ENCODE peak calls at places on chromosomes 6 and 20, in nine cellular contexts. B is suprapubic skin, I is fibroblast of lung, Y is GM13976, S is Calu3, T is A673, P is mammary epithelial cell, N is nephron progenitor cell, C is cardiac fibroblast. G is an unnamed sample.

GRCh38 chr6:25223421-25224052 is 55.6 kb upstream of the CARMIL1 start:
- DNase-seq in P (peak), B (no peak), C (peak), I (peak), Y (peak), T (peak), S (peak), N (peak), G (peak)

GRCh38 chr6:144417686-144418085 is 132.6 kb downstream of the UTRN start:
- DNase-seq in P (peak), S (no peak), I (peak), T (no peak), N (no peak), C (peak), B (no peak), Y (no peak), G (no peak)

GRCh38 chr6:26536571-26537159 is 1.5 kb upstream of the HMGN4 start:
- DNase-seq in B (no peak), Y (peak), T (peak), S (no peak), I (peak), C (peak), P (peak), N (no peak), G (no peak)

GRCh38 chr6:26571592-26572296 is 25.0 kb upstream of the ABT1 start:
- DNase-seq in S (peak), C (peak), P (peak), N (peak), B (no peak), Y (peak), I (peak), T (peak), G (no peak)

GRCh38 chr6:100504786-100505737 is 40.3 kb upstream of the SIM1 start:
- DNase-seq in C (peak), P (peak), I (peak), B (no peak), Y (no peak), N (no peak), T (no peak), S (peak), G (no peak)

GRCh38 chr20:35823147-35823546 is 51.3 kb downstream of the PHF20 start:
- DNase-seq in Y (no peak), C (peak), I (peak), S (no peak), T (peak), P (no peak), N (no peak), B (no peak), G (no peak)

GRCh38 chr6:56730663-56731529 is 88.2 kb upstream of the DST start:
- DNase-seq in I (peak), Y (no peak), B (no peak), T (peak), S (no peak), C (peak), P (peak), N (no peak), G (no peak)

GRCh38 chr6:11432713-11433450 is 104.7 kb upstream of the TMEM170B start:
- DNase-seq in Y (no peak), I (peak), T (no peak), B (no peak), N (no peak), C (peak), S (no peak), P (peak), G (no peak)

GRCh38 chr20:9611921-9612320 is 97.5 kb downstream of the LAMP5 start:
- DNase-seq in T (no peak), B (no peak), S (no peak), N (no peak), Y (no peak), P (no peak), C (no peak), I (no peak), G (no peak)

DNA sequence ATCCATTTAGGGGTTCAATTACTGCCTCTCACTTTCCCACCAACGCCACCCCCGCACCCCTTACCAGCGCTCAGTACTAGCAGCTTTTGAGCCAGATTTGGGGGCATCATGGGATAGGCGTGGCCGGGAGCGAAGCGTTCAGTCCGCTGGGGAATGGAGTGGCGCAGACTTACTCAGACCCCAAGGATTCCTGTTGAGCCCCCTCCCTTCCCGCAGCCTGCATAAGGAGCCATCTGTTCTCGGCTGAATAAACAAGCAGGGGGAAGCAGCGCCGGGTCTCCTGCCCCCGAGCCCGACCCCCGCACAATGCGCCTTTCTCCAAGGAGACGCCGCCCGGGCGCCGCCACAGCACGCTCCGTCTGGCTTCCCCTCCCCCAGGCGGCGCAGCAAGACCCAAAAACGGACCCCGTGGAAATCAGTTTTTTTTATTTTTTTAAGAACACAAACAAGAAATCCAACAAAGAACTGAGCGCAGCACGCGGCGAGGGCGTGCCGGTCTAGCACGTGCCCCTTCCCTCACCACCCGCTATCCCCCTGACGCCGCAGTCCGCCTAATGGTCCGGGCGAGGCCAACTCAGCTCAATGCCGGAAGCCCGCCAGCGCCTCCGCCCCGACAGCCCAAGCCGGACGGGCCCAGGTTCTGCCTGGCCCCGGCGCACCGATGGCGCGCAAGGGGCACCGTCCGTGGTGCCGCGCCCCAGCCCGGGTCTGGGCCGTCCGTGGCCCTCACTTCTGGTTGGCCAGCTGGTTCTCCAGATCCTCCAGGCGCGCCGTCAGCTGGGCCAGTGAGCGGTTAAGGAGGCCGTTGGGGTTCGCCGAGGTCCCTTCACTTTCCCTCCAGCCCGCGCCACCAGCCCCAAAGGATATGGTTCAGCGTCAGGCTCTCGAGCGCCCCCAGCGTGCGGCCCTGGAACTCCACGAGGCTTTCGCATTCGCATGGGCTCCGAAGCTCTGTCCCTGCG is 13.3 kb upstream of the RBPJL start:
- DNase-seq in S (peak), N (peak), B (peak), C (peak), P (peak), T (peak), I (peak), Y (peak), G (peak)
- TF ChIP-seq CTCF in S (peak), N (peak), B (peak), C (peak), P (peak), T (peak), I (peak), Y (peak), G (peak)

DNA sequence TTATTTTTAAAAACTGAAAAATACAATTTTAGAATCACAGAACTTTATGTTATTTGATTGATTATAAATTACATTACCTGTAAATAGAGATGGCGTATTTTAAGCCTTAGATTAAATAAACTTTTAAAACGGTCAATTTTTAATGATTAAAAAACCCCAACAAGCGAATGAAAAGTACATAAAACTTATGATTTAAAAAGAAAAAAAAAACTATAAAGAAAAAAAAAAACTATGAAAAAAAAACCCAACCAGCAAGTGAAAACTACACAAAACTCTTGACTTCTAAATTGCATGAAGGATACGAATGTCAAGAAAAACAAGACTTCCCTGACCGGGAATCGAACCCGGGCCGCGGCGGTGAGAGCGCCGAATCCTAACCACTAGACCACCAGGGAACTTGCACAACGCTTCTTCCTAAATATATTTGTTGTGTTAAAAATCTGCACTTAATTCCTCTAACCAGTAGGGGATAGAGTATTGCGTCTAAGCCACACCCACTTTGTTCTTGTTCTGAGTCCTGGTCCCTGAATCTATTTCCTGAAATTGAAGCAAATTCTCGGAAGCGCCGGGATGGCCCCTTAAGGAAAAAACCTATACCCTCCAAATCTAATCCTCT is 10.7 kb upstream of the NCOA7 start:
- DNase-seq in Y (peak), P (peak), I (peak), B (peak), N (peak), T (peak), C (peak), S (peak), G (peak)
- TF ChIP-seq CTCF in Y (no peak), P (peak), I (peak), B (peak), N (no peak), T (no peak), C (peak), S (no peak), G (no peak)

DNA sequence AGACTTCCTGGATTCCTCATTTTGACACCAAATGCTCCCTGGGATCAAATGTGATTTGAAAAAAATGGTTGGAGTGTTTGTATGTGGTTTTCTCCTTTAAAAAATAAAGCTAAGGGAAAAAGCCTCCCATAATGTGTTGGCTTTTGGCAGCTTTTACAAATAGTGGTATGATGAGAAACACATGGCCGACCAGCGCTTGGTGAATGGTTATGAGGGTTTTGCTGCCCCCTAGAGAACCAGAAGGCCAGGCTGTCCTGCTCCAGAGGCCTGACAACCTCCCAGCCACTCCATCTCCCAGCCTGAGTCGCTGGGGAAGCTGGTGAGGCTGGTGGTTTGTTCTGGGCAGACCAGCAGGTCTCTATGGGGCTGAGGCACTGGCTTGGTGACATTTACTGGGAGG is 69.3 kb downstream of the CLIC5 start:
- DNase-seq in T (peak), I (peak), C (peak), N (no peak), S (no peak), B (no peak), Y (no peak), P (no peak), G (no peak)
- TF ChIP-seq CTCF in T (peak), I (peak), C (peak), N (peak), S (no peak), B (no peak), Y (no peak), P (peak), G (no peak)

DNA sequence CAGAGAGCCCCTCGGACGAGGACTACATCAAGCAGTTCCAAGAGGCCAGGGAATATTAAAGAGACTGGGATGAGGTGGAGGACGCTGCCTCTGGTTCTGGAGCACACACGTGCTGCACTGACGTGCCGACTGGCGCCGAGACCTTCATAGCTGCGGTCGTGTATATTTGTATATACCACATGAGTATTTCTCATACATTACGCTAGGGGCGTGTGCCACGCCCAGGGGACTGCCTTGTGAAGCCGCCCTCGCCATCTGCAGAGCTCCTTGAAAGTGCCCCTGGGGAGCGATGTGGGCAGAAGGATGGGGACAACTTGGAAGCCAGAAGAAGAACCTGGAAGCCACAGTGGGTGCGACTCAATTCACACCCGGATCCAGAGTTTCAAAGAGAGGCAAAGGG is 78.3 kb downstream of the ISM1 start:
- DNase-seq in Y (peak), I (no peak), B (no peak), S (no peak), T (no peak), C (no peak), P (no peak), N (no peak), G (no peak)
- TF ChIP-seq CTCF in Y (no peak), I (no peak), B (no peak), S (no peak), T (no peak), C (no peak), P (no peak), N (no peak), G (no peak)

DNA sequence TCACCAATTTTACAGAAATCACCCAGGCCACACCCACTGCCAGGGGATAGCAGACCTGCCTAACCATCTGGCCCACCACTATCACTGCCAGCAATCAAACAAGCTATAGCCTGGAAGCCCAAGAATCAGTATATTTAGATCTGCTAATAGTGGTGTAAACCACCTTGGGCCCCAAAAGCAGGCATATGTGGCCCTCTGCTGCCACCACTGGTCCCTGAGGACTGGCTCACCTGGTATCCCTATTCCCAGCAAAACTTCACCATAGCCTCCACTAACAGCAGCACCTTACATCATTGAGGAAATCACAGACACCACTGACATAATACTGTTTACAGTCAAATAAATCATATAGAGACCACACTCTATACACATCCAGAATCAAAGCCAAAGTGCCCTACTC is 880.4 kb upstream of the MAN1A1 start:
- DNase-seq in T (no peak), B (no peak), I (no peak), N (no peak), C (no peak), S (no peak), Y (no peak), P (no peak), G (no peak)
- TF ChIP-seq CTCF in T (no peak), B (no peak), I (no peak), N (no peak), C (no peak), S (no peak), Y (no peak), P (peak), G (no peak)

GRCh38 chr6:159126590-159126989 is 42.6 kb upstream of the FNDC1 start:
- DNase-seq in T (no peak), B (no peak), S (no peak), N (no peak), I (no peak), Y (no peak), P (no peak), C (no peak), G (no peak)

GRCh38 chr6:159125014-159125609 is 44.1 kb upstream of the FNDC1 start:
- DNase-seq in S (no peak), B (no peak), T (no peak), C (no peak), N (no peak), Y (no peak), I (no peak), P (no peak), G (no peak)

GRCh38 chr6:159128978-159129377 is 40.2 kb upstream of the FNDC1 start:
- DNase-seq in B (no peak), P (no peak), Y (no peak), C (no peak), S (no peak), N (no peak), I (no peak), T (no peak), G (no peak)

GRCh38 chr6:159125977-159126376 is 43.2 kb upstream of the FNDC1 start:
- DNase-seq in I (no peak), Y (no peak), B (no peak), C (no peak), N (no peak), P (no peak), T (no peak), S (no peak), G (no peak)

DNA sequence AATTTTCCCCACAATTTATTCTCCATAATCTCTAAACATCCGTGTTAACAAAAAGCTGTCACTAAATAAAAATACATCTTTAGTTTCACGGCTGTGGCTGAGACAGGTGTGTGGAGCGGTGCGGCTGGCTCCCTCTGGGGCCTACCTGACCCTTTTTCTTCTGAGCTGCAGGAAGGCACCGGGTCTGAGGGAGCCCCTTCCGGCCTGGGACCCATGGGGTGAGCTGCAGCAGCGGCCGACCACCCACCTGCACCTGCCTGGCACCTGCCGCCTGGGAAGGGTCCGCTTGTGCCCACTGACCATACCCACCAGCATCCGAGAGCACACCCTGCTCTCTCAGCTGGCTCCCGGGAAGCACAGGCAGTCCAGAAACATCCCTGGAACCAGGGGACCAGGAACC is 41.5 kb upstream of the FNDC1 start:
- DNase-seq in N (no peak), T (no peak), I (no peak), S (no peak), C (no peak), B (no peak), Y (no peak), P (no peak), G (no peak)
- TF ChIP-seq CTCF in N (no peak), T (no peak), I (no peak), S (no peak), C (no peak), B (no peak), Y (no peak), P (no peak), G (no peak)

DNA sequence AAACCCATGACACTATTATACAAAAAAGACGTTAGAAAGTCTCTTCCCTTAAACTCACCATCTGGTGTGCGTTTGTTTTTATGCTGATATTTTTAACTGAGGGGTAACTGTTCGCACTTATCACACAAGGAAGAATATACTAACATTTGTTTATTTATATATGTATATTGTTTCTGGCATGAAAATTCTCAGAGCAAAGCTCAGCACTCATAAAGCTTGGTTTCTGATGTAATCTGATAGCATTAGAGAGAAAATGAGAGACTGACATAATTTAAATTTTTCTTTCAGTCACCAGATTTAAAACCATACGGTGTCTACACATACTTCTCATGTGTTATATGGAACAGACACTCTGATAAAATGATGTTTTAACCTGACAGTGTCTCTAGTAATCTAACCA is 6.9 kb downstream of the BLOC1S5 start:
- DNase-seq in N (no peak), P (no peak), Y (no peak), B (no peak), T (no peak), C (no peak), S (no peak), I (no peak), G (no peak)
- TF ChIP-seq CTCF in N (no peak), P (no peak), Y (no peak), B (no peak), T (no peak), C (no peak), S (no peak), I (no peak), G (no peak)

GRCh38 chr6:158991017-158991723 is 8.8 kb downstream of the RSPH3 start:
- DNase-seq in T (no peak), S (no peak), I (no peak), P (peak), B (no peak), C (peak), Y (no peak), N (no peak), G (no peak)
- TF ChIP-seq CTCF in T (no peak), S (no peak), I (no peak), P (no peak), B (no peak), C (no peak), Y (no peak), N (no peak), G (no peak)

GRCh38 chr6:6057442-6058053 is 50.8 kb upstream of the NRN1 start:
- DNase-seq in B (no peak), C (peak), N (no peak), Y (peak), P (peak), S (peak), T (peak), I (peak), G (peak)
- TF ChIP-seq CTCF in B (no peak), C (peak), N (peak), Y (peak), P (peak), S (peak), T (peak), I (peak), G (peak)

G was measured in GM20000.